ENCODE peak calls at places on chromosomes 16 and 17, in ten cellular contexts. G, Y, A, E, V, X, F, L, I and P are unnamed samples.

GRCh38 chr17:37493249-37494027 is 3.7 kb downstream of the DUSP14 start:
- DNase-seq in I (no peak), E (no peak), A (no peak), L (peak; percentile 86), X (no peak), F (no peak), Y (no peak), G (peak; percentile 77), V (no peak), P (no peak)

GRCh38 chr17:12463102-12463501 is 202.6 kb upstream of the MYOCD start:
- DNase-seq in L (no peak), V (no peak), X (no peak), G (peak; percentile 22), Y (no peak), I (no peak), F (no peak), A (no peak), E (no peak), P (no peak)

GRCh38 chr17:9810100-9810949 is 11.6 kb downstream of the GSG1L2 start:
- DNase-seq in Y (no peak), X (no peak), L (peak; percentile 77), F (no peak), A (no peak), E (no peak), G (no peak), V (no peak), I (no peak), P (no peak)

GRCh38 chr16:66474750-66475199 is 47.7 kb downstream of the BEAN1 start:
- DNase-seq in V (no peak), F (no peak), I (peak; percentile 59), Y (peak; percentile 76), G (no peak), X (no peak), L (peak; percentile 39), A (no peak), E (no peak), P (no peak)

GRCh38 chr16:81864646-81865382 is 85.7 kb downstream of the PLCG2 start:
- DNase-seq in A (no peak), E (no peak), V (no peak), Y (no peak), L (no peak), X (no peak), I (no peak), G (no peak), F (no peak), P (no peak)

GRCh38 chr16:29963021-29963743 is 1.3 kb downstream of the TMEM219 start:
- DNase-seq in X (no peak), A (peak; percentile 69), E (no peak), L (no peak), V (no peak), F (no peak), I (no peak), Y (no peak), G (no peak), P (no peak)

GRCh38 chr16:85755929-85756768 is 5.3 kb upstream of the C16orf74 start:
- DNase-seq in G (peak; percentile 27), I (no peak), E (no peak), X (no peak), F (no peak), L (no peak), V (no peak), Y (no peak), A (no peak), P (no peak)

GRCh38 chr16:49483651-49484451 is 110.2 kb downstream of the C16orf78 start:
- DNase-seq in F (no peak), E (no peak), L (no peak), G (no peak), V (no peak), X (no peak), Y (no peak), A (no peak), I (no peak), P (no peak)

GRCh38 chr16:4904942-4905615 is 31.9 kb downstream of the PPL start:
- DNase-seq in X (no peak), A (no peak), F (no peak), E (no peak), I (no peak), L (no peak), Y (no peak), G (no peak), V (no peak), P (no peak)

GRCh38 chr16:58336332-58337089 is 41.7 kb upstream of the PRSS54 start:
- DNase-seq in F (peak; percentile 87), E (peak; percentile 88), V (peak; percentile 80), L (peak; percentile 87), X (peak; percentile 83), I (peak; percentile 73), Y (peak; percentile 91), G (peak; percentile 68), A (peak; percentile 93), P (peak; percentile 78)

GRCh38 chr16:11329080-11329491 is 16.2 kb upstream of the RMI2 start:
- DNase-seq in L (peak; percentile 19), V (no peak), E (no peak), G (peak; percentile 40), I (no peak), X (no peak), A (no peak), Y (no peak), F (no peak), P (no peak)

DNA sequence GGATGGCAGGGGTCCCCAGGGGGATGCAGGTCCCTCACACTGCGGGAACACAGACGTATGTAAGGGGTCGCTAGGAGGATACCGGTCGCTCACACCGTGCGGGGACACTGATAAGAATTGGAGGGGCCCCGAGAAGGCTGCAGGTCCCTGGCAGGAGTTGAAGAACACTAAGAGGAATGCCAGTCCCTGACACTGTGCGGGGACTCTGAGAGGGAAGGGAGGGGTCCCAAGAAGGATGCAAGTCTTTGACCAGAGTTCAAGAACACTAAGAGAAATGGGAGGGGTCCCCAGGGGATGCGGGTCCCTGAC is 510 bp downstream of the ERCC4 start:
- DNase-seq in E (no peak), V (no peak), F (no peak), A (no peak), Y (no peak), I (no peak), G (no peak), L (no peak), X (peak; percentile 44), P (no peak)
- H3K27me3 ChIP-seq in E (no peaks in the 10 kb centered on the region), V (no peaks in the 10 kb centered on the region), F (no peaks in the 10 kb centered on the region), A (no peaks in the 10 kb centered on the region), Y (no peaks in the 10 kb centered on the region), I (no peaks in the 10 kb centered on the region), G (no peaks in the 10 kb centered on the region), L (no peaks in the 10 kb centered on the region), X (no peaks in the 10 kb centered on the region), P (no peaks in the 10 kb centered on the region)

GRCh38 chr17:27083408-27084185 is 210.3 kb upstream of the WSB1 start:
- DNase-seq in I (no peak), G (no peak), E (no peak), X (no peak), V (no peak), L (no peak), Y (no peak), F (no peak), A (no peak), P (no peak)

GRCh38 chr17:27079660-27080059 is 214.3 kb upstream of the WSB1 start:
- DNase-seq in V (no peak), A (no peak), I (no peak), L (no peak), X (no peak), E (no peak), F (no peak), G (no peak), Y (no peak), P (no peak)

GRCh38 chr17:27081002-27081638 is 212.8 kb upstream of the WSB1 start:
- DNase-seq in E (no peak), A (no peak), L (no peak), Y (no peak), I (no peak), V (no peak), X (no peak), F (no peak), G (no peak), P (no peak)

GRCh38 chr17:27082775-27083154 is 211.1 kb upstream of the WSB1 start:
- DNase-seq in V (no peak), I (no peak), A (no peak), Y (no peak), L (no peak), G (no peak), F (no peak), X (no peak), E (no peak), P (no peak)

GRCh38 chr17:27082023-27082774 is 211.7 kb upstream of the WSB1 start:
- DNase-seq in V (no peak), F (no peak), I (no peak), X (no peak), A (no peak), G (no peak), E (no peak), L (no peak), Y (no peak), P (no peak)
- H3K27me3 ChIP-seq in V (peaks cover 2% of the 10 kb centered on the region), F (no peaks in the 10 kb centered on the region), I (peaks cover 3% of the 10 kb centered on the region), X (no peaks in the 10 kb centered on the region), A (no peaks in the 10 kb centered on the region), G (no peaks in the 10 kb centered on the region), E (no peaks in the 10 kb centered on the region), L (peaks cover 8% of the 10 kb centered on the region), Y (no peaks in the 10 kb centered on the region), P (no peaks in the 10 kb centered on the region)

DNA sequence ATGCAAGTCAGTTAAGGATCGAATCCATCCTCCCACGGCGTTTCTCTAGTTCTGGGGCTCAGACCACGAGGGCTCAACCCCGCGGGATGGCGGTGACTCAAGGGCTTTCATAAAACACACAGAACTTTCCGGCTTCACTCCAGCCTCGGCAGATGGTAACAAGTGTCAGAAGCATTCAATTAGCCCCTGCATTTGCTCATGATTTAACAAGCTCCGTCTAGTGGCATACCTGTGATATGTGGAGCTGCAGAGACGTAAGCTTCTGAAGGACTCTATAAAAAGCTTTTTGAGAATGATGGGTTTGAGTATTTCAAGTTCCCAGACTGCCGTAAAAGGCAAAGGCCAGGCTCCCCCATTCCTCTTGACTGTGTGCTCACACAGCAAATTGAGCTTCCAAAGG is 91.3 kb upstream of the SEC14L1 start:
- DNase-seq in L (no peak), I (no peak), G (no peak), E (no peak), X (no peak), Y (no peak), A (no peak), V (no peak), F (no peak), P (no peak)
- H3K27me3 ChIP-seq in L (peaks cover 17% of the 10 kb centered on the region), I (no peaks in the 10 kb centered on the region), G (peaks cover 29% of the 10 kb centered on the region), E (no peaks in the 10 kb centered on the region), X (peaks cover 45% of the 10 kb centered on the region), Y (peaks cover 5% of the 10 kb centered on the region), A (no peaks in the 10 kb centered on the region), V (peaks cover 14% of the 10 kb centered on the region), F (no peaks in the 10 kb centered on the region), P (no peaks in the 10 kb centered on the region)

DNA sequence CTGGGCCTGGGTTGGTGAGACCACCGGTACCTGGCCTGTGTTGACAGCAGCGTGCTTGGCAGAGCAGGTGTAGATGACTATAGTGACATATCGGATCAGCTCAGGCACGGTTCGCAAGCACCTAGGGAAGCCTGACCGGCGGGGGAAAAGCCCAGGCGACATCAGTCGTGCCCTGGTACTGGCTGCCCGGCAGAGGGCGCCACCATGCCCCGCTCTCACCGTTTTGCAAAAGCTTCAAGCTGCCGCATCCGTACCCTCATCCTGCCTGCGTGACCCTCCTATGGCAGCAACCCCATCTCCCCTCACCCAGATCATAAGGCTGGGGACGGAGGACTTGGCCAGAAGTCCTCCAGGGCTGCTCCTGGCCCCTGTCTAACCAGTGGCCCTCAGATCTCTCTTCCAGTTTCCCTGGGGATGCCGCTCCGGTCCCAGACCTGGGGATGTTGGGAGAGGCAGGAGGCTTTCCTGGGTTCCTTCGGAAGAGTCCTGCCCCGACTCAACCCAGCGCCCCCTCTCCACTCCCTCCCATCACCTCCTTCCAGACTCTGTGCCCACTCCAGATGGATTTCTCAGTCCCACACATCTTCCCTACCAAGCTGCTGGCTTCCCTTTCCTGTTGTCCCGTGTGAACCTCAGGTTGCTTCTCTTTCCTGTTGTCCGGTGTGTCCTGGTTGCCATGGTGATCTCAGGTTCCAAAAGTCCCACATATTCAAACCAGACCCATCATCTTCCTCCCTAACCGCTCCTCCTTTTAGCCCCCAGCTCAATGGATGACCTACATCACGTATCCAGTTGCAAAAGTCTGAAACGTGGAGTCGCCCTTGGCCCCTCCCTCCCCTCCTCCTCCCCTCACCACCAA is 13.7 kb downstream of the ALOX12B start:
- DNase-seq in G (peak; percentile 49), V (peak; percentile 72), A (peak; percentile 93), I (peak; percentile 54), F (peak; percentile 81), X (peak; percentile 70), Y (peak; percentile 75), L (peak; percentile 60), E (peak; percentile 76), P (no peak)
- H3K27me3 ChIP-seq in G (peaks cover 42% of the 10 kb centered on the region), V (peaks cover 27% of the 10 kb centered on the region), A (no peaks in the 10 kb centered on the region), I (peaks cover 26% of the 10 kb centered on the region), F (peaks cover 17% of the 10 kb centered on the region), X (no peaks in the 10 kb centered on the region), Y (peaks cover 43% of the 10 kb centered on the region), L (peaks cover 30% of the 10 kb centered on the region), E (peaks cover 43% of the 10 kb centered on the region), P (peaks cover 36% of the 10 kb centered on the region)